ENCODE peak calls at places on chromosomes 4 and X, in nine cellular contexts. One of them, this sample, is unnamed.

GRCh38 chr4:7739918-7740865 is 199.5 kb downstream of the AFAP1 start:
- DNase-seq in AG10803: no peak
- DNase-seq in astrocyte: no peak
- DNase-seq in ecto neural progenitor cell: no peak
- DNase-seq in H4: no peak
- DNase-seq in non-pigmented ciliary epithelial cell: no peak
- DNase-seq in uterus: no peak
- DNase-seq in transverse colon: no peak
- DNase-seq in midbrain: no peak
- DNase-seq in this sample: no peak

GRCh38 chr4:21986312-21986711 is 37.7 kb upstream of the KCNIP4 start:
- DNase-seq in AG10803: no peak
- DNase-seq in astrocyte: no peak
- DNase-seq in ecto neural progenitor cell: no peak
- DNase-seq in H4: no peak
- DNase-seq in non-pigmented ciliary epithelial cell: no peak
- DNase-seq in uterus: no peak
- DNase-seq in transverse colon: no peak
- DNase-seq in midbrain: no peak
- DNase-seq in this sample: no peak

GRCh38 chrX:130170752-130171445 is 863 bp upstream of the RAB33A start:
- DNase-seq in AG10803: no peak
- DNase-seq in astrocyte: no peak
- DNase-seq in ecto neural progenitor cell: peak
- DNase-seq in H4: no peak
- DNase-seq in non-pigmented ciliary epithelial cell: no peak
- DNase-seq in uterus: peak
- DNase-seq in transverse colon: peak
- DNase-seq in midbrain: peak
- DNase-seq in this sample: peak

GRCh38 chr4:13349096-13349495 is 135.0 kb downstream of the RAB28 start:
- DNase-seq in AG10803: peak
- DNase-seq in astrocyte: peak
- DNase-seq in ecto neural progenitor cell: no peak
- DNase-seq in H4: no peak
- DNase-seq in non-pigmented ciliary epithelial cell: no peak
- DNase-seq in uterus: no peak
- DNase-seq in transverse colon: no peak
- DNase-seq in midbrain: no peak
- DNase-seq in this sample: no peak

GRCh38 chr4:88860594-88860993 is 163.0 kb upstream of the NAP1L5 start:
- DNase-seq in AG10803: no peak
- DNase-seq in astrocyte: peak
- DNase-seq in ecto neural progenitor cell: no peak
- DNase-seq in H4: no peak
- DNase-seq in non-pigmented ciliary epithelial cell: no peak
- DNase-seq in uterus: no peak
- DNase-seq in transverse colon: no peak
- DNase-seq in midbrain: no peak
- DNase-seq in this sample: no peak

GRCh38 chrX:31516492-31516891 is 444.7 kb upstream of the FTHL17 start:
- DNase-seq in AG10803: no peak
- DNase-seq in astrocyte: no peak
- DNase-seq in ecto neural progenitor cell: no peak
- DNase-seq in H4: no peak
- DNase-seq in non-pigmented ciliary epithelial cell: no peak
- DNase-seq in uterus: no peak
- DNase-seq in transverse colon: no peak
- DNase-seq in midbrain: no peak
- DNase-seq in this sample: no peak

GRCh38 chrX:153400146-153401132 is 711 bp downstream of the PNMA6E start:
- DNase-seq in AG10803: no peak
- DNase-seq in astrocyte: no peak
- DNase-seq in ecto neural progenitor cell: peak
- DNase-seq in H4: peak
- DNase-seq in non-pigmented ciliary epithelial cell: no peak
- DNase-seq in uterus: no peak
- DNase-seq in transverse colon: peak
- DNase-seq in midbrain: no peak
- DNase-seq in this sample: peak

GRCh38 chrX:39998636-39999406 is 98.9 kb downstream of the BCOR start:
- DNase-seq in AG10803: no peak
- DNase-seq in astrocyte: no peak
- DNase-seq in ecto neural progenitor cell: no peak
- DNase-seq in H4: no peak
- DNase-seq in non-pigmented ciliary epithelial cell: no peak
- DNase-seq in uterus: no peak
- DNase-seq in transverse colon: no peak
- DNase-seq in midbrain: no peak
- DNase-seq in this sample: no peak

GRCh38 chr4:54587107-54587506 is 70.7 kb upstream of the KIT start:
- DNase-seq in AG10803: no peak
- DNase-seq in astrocyte: no peak
- DNase-seq in ecto neural progenitor cell: no peak
- DNase-seq in H4: no peak
- DNase-seq in non-pigmented ciliary epithelial cell: no peak
- DNase-seq in uterus: no peak
- DNase-seq in transverse colon: no peak
- DNase-seq in midbrain: no peak
- DNase-seq in this sample: no peak

GRCh38 chrX:13937370-13938052 is 92.2 kb downstream of the GEMIN8 start:
- DNase-seq in AG10803: peak
- DNase-seq in astrocyte: peak
- DNase-seq in ecto neural progenitor cell: peak
- DNase-seq in H4: peak
- DNase-seq in non-pigmented ciliary epithelial cell: no peak
- DNase-seq in uterus: no peak
- DNase-seq in transverse colon: no peak
- DNase-seq in midbrain: no peak
- DNase-seq in this sample: peak

GRCh38 chrX:47991263-47992092 is 12.3 kb downstream of the ZNF182 start:
- DNase-seq in AG10803: peak
- DNase-seq in astrocyte: peak
- DNase-seq in ecto neural progenitor cell: no peak
- DNase-seq in H4: peak
- DNase-seq in non-pigmented ciliary epithelial cell: peak
- DNase-seq in uterus: no peak
- DNase-seq in transverse colon: no peak
- DNase-seq in midbrain: no peak
- DNase-seq in this sample: no peak

GRCh38 chrX:153662266-153662665 is 11.3 kb downstream of the PNCK start:
- DNase-seq in AG10803: no peak
- DNase-seq in astrocyte: no peak
- DNase-seq in ecto neural progenitor cell: peak
- DNase-seq in H4: no peak
- DNase-seq in non-pigmented ciliary epithelial cell: no peak
- DNase-seq in uterus: no peak
- DNase-seq in transverse colon: peak
- DNase-seq in midbrain: peak
- DNase-seq in this sample: no peak

GRCh38 chr4:126106658-126107057 is 791.9 kb downstream of the FAT4 start:
- DNase-seq in AG10803: peak
- DNase-seq in astrocyte: no peak
- DNase-seq in ecto neural progenitor cell: no peak
- DNase-seq in H4: peak
- DNase-seq in non-pigmented ciliary epithelial cell: no peak
- DNase-seq in uterus: no peak
- DNase-seq in transverse colon: no peak
- DNase-seq in midbrain: no peak
- DNase-seq in this sample: no peak

GRCh38 chr4:122167369-122167768 is 15.2 kb downstream of the BLTP1 start:
- DNase-seq in AG10803: no peak
- DNase-seq in astrocyte: no peak
- DNase-seq in ecto neural progenitor cell: no peak
- DNase-seq in H4: no peak
- DNase-seq in non-pigmented ciliary epithelial cell: no peak
- DNase-seq in uterus: no peak
- DNase-seq in transverse colon: no peak
- DNase-seq in midbrain: no peak
- DNase-seq in this sample: no peak

GRCh38 chr4:190121759-190122158 is 51.8 kb upstream of the DUX4 start:
- DNase-seq in AG10803: no peak
- DNase-seq in astrocyte: no peak
- DNase-seq in ecto neural progenitor cell: peak
- DNase-seq in H4: no peak
- DNase-seq in non-pigmented ciliary epithelial cell: no peak
- DNase-seq in uterus: no peak
- DNase-seq in transverse colon: no peak
- DNase-seq in midbrain: no peak
- DNase-seq in this sample: no peak

GRCh38 chr4:121070696-121071639 is 1.4 kb downstream of the NDNF start:
- DNase-seq in AG10803: peak
- DNase-seq in astrocyte: no peak
- DNase-seq in ecto neural progenitor cell: peak
- DNase-seq in H4: peak
- DNase-seq in non-pigmented ciliary epithelial cell: no peak
- DNase-seq in uterus: peak
- DNase-seq in transverse colon: peak
- DNase-seq in midbrain: peak
- DNase-seq in this sample: peak

GRCh38 chrX:150731795-150732194 is 38.6 kb downstream of the MTMR1 start:
- DNase-seq in AG10803: peak
- DNase-seq in astrocyte: peak
- DNase-seq in ecto neural progenitor cell: no peak
- DNase-seq in H4: peak
- DNase-seq in non-pigmented ciliary epithelial cell: peak
- DNase-seq in uterus: peak
- DNase-seq in transverse colon: no peak
- DNase-seq in midbrain: no peak
- DNase-seq in this sample: no peak

GRCh38 chr4:95417531-95417930 is 131.2 kb downstream of the UNC5C start:
- DNase-seq in AG10803: no peak
- DNase-seq in astrocyte: no peak
- DNase-seq in ecto neural progenitor cell: no peak
- DNase-seq in H4: no peak
- DNase-seq in non-pigmented ciliary epithelial cell: no peak
- DNase-seq in uterus: no peak
- DNase-seq in transverse colon: no peak
- DNase-seq in midbrain: no peak
- DNase-seq in this sample: peak

GRCh38 chrX:46477435-46477834 is 67.8 kb downstream of the ZNF674 start:
- DNase-seq in AG10803: no peak
- DNase-seq in astrocyte: peak
- DNase-seq in ecto neural progenitor cell: no peak
- DNase-seq in H4: no peak
- DNase-seq in non-pigmented ciliary epithelial cell: peak
- DNase-seq in uterus: no peak
- DNase-seq in transverse colon: no peak
- DNase-seq in midbrain: no peak
- DNase-seq in this sample: no peak

GRCh38 chr4:91279899-91280298 is 1023.9 kb upstream of the GRID2 start:
- DNase-seq in AG10803: no peak
- DNase-seq in astrocyte: no peak
- DNase-seq in ecto neural progenitor cell: no peak
- DNase-seq in H4: peak
- DNase-seq in non-pigmented ciliary epithelial cell: no peak
- DNase-seq in uterus: no peak
- DNase-seq in transverse colon: peak
- DNase-seq in midbrain: no peak
- DNase-seq in this sample: no peak

GRCh38 chr4:5370286-5370685 is 319.0 kb downstream of the STK32B start:
- DNase-seq in AG10803: peak
- DNase-seq in astrocyte: peak
- DNase-seq in ecto neural progenitor cell: no peak
- DNase-seq in H4: peak
- DNase-seq in non-pigmented ciliary epithelial cell: no peak
- DNase-seq in uterus: no peak
- DNase-seq in transverse colon: no peak
- DNase-seq in midbrain: no peak
- DNase-seq in this sample: peak

GRCh38 chrX:123256378-123256777 is 72.3 kb downstream of the GRIA3 start:
- DNase-seq in AG10803: no peak
- DNase-seq in astrocyte: no peak
- DNase-seq in ecto neural progenitor cell: no peak
- DNase-seq in H4: no peak
- DNase-seq in non-pigmented ciliary epithelial cell: no peak
- DNase-seq in uterus: no peak
- DNase-seq in transverse colon: no peak
- DNase-seq in midbrain: no peak
- DNase-seq in this sample: no peak

GRCh38 chr4:150799207-150799606 is 215.9 kb downstream of the LRBA start:
- DNase-seq in AG10803: no peak
- DNase-seq in astrocyte: no peak
- DNase-seq in ecto neural progenitor cell: no peak
- DNase-seq in H4: no peak
- DNase-seq in non-pigmented ciliary epithelial cell: no peak
- DNase-seq in uterus: no peak
- DNase-seq in transverse colon: no peak
- DNase-seq in midbrain: no peak
- DNase-seq in this sample: no peak

This sample was measured in SW480.